ENCODE peak calls at places on chromosome 7, in eight cellular contexts. One of them, this sample, is unnamed.

GRCh38 chr7:74083928-74084721 is 521 bp downstream of the LIMK1 start:
- DNase-seq in NCI-H1105: peak
- DNase-seq in iris pigment epithelial cell: peak
- DNase-seq in mucosa of descending colon: no peak
- DNase-seq in PC-3: peak
- DNase-seq in uterus: peak
- DNase-seq in colonic mucosa: peak
- DNase-seq in NCI-H1092 treated with DMSO at 0.1 percent for 48 hours: peak
- DNase-seq in this sample: peak

GRCh38 chr7:45240187-45240776 is 82.7 kb downstream of the RAMP3 start:
- DNase-seq in NCI-H1105: no peak
- DNase-seq in iris pigment epithelial cell: no peak
- DNase-seq in mucosa of descending colon: no peak
- DNase-seq in PC-3: peak
- DNase-seq in uterus: peak
- DNase-seq in colonic mucosa: no peak
- DNase-seq in NCI-H1092 treated with DMSO at 0.1 percent for 48 hours: no peak
- DNase-seq in this sample: peak

GRCh38 chr7:157938211-157938610 is 601.4 kb downstream of the DNAJB6 start:
- DNase-seq in NCI-H1105: no peak
- DNase-seq in iris pigment epithelial cell: no peak
- DNase-seq in mucosa of descending colon: no peak
- DNase-seq in PC-3: no peak
- DNase-seq in uterus: no peak
- DNase-seq in colonic mucosa: no peak
- DNase-seq in NCI-H1092 treated with DMSO at 0.1 percent for 48 hours: no peak
- DNase-seq in this sample: no peak

GRCh38 chr7:150406565-150407421 is 27.7 kb downstream of the ZNF775 start:
- DNase-seq in NCI-H1105: no peak
- DNase-seq in iris pigment epithelial cell: peak
- DNase-seq in mucosa of descending colon: peak
- DNase-seq in PC-3: no peak
- DNase-seq in uterus: no peak
- DNase-seq in colonic mucosa: peak
- DNase-seq in NCI-H1092 treated with DMSO at 0.1 percent for 48 hours: no peak
- DNase-seq in this sample: no peak

GRCh38 chr7:78497730-78498129 is 699.2 kb downstream of the PHTF2 start:
- DNase-seq in NCI-H1105: no peak
- DNase-seq in iris pigment epithelial cell: no peak
- DNase-seq in mucosa of descending colon: no peak
- DNase-seq in PC-3: no peak
- DNase-seq in uterus: no peak
- DNase-seq in colonic mucosa: no peak
- DNase-seq in NCI-H1092 treated with DMSO at 0.1 percent for 48 hours: no peak
- DNase-seq in this sample: no peak

GRCh38 chr7:50418086-50418515 is 32.0 kb downstream of the FIGNL1 start:
- DNase-seq in NCI-H1105: peak
- DNase-seq in iris pigment epithelial cell: peak
- DNase-seq in mucosa of descending colon: peak
- DNase-seq in PC-3: peak
- DNase-seq in uterus: peak
- DNase-seq in colonic mucosa: peak
- DNase-seq in NCI-H1092 treated with DMSO at 0.1 percent for 48 hours: peak
- DNase-seq in this sample: peak

GRCh38 chr7:78558571-78558970 is 760.0 kb downstream of the PHTF2 start:
- DNase-seq in NCI-H1105: no peak
- DNase-seq in iris pigment epithelial cell: no peak
- DNase-seq in mucosa of descending colon: no peak
- DNase-seq in PC-3: no peak
- DNase-seq in uterus: no peak
- DNase-seq in colonic mucosa: no peak
- DNase-seq in NCI-H1092 treated with DMSO at 0.1 percent for 48 hours: no peak
- DNase-seq in this sample: no peak

GRCh38 chr7:26348234-26348851 is 56.7 kb downstream of the SNX10 start:
- DNase-seq in NCI-H1105: no peak
- DNase-seq in iris pigment epithelial cell: no peak
- DNase-seq in mucosa of descending colon: peak
- DNase-seq in PC-3: no peak
- DNase-seq in uterus: no peak
- DNase-seq in colonic mucosa: peak
- DNase-seq in NCI-H1092 treated with DMSO at 0.1 percent for 48 hours: peak
- DNase-seq in this sample: no peak

GRCh38 chr7:105163718-105164117 is 149.7 kb downstream of the KMT2E start:
- DNase-seq in NCI-H1105: no peak
- DNase-seq in iris pigment epithelial cell: no peak
- DNase-seq in mucosa of descending colon: no peak
- DNase-seq in PC-3: no peak
- DNase-seq in uterus: no peak
- DNase-seq in colonic mucosa: no peak
- DNase-seq in NCI-H1092 treated with DMSO at 0.1 percent for 48 hours: no peak
- DNase-seq in this sample: no peak

GRCh38 chr7:47506716-47507354 is 75.1 kb downstream of the TNS3 start:
- DNase-seq in NCI-H1105: no peak
- DNase-seq in iris pigment epithelial cell: no peak
- DNase-seq in mucosa of descending colon: no peak
- DNase-seq in PC-3: no peak
- DNase-seq in uterus: peak
- DNase-seq in colonic mucosa: no peak
- DNase-seq in NCI-H1092 treated with DMSO at 0.1 percent for 48 hours: no peak
- DNase-seq in this sample: no peak

This sample was measured in epithelial cell of esophagus.